ENCODE peak calls at places on chromosomes 4 and X, in five cellular contexts. R, D, H, I and C are unnamed samples.

GRCh38 chr4:151319490-151319889 is 5.9 kb downstream of the SH3D19 start:
- DNase-seq in I (no peak), R (no peak), D (no peak), H (no peak), C (peak; percentile 19)

GRCh38 chrX:10054396-10054795 is 87.2 kb downstream of the CLDN34 start:
- DNase-seq in R (no peak), I (no peak), H (no peak), D (no peak), C (no peak)

GRCh38 chr4:124711469-124712416 is 789 bp downstream of the ANKRD50 start:
- DNase-seq in I (peak; percentile 57), D (peak; percentile 41), R (peak; percentile 79), H (peak; percentile 90), C (no peak)

GRCh38 chr4:88021824-88022223 is 14.4 kb downstream of the PKD2 start:
- DNase-seq in D (no peak), I (no peak), R (peak; percentile 51), H (no peak), C (no peak)

GRCh38 chr4:113442821-113443220 is 318.7 kb downstream of the CAMK2D start:
- DNase-seq in D (no peak), I (no peak), H (no peak), R (no peak), C (no peak)

GRCh38 chr4:53558061-53558801 is 33.1 kb downstream of the LNX1 start:
- DNase-seq in R (peak; percentile 41), D (no peak), I (no peak), H (peak; percentile 64), C (no peak)

GRCh38 chrX:139086243-139086642 is 374.7 kb upstream of the FGF13 start:
- DNase-seq in R (no peak), D (no peak), I (no peak), H (no peak), C (no peak)

GRCh38 chr4:38140643-38141203 is 180.5 kb downstream of the PTTG2 start:
- DNase-seq in D (peak; percentile 77), R (no peak), H (no peak), I (no peak), C (no peak)

GRCh38 chrX:3743821-3744439 is 30.5 kb upstream of the PRKX start:
- DNase-seq in H (no peak), I (no peak), R (no peak), D (no peak), C (no peak)

GRCh38 chrX:100316987-100317386 is 93.1 kb downstream of the PCDH19 start:
- DNase-seq in D (no peak), R (no peak), H (no peak), I (no peak), C (no peak)

GRCh38 chrX:65587616-65588526 is 53.3 kb upstream of the LAS1L start:
- DNase-seq in D (no peak), I (no peak), H (no peak), R (peak; percentile 49), C (no peak)

GRCh38 chrX:105820247-105820646 is 2.1 kb upstream of the NRK start:
- DNase-seq in D (no peak), H (peak; percentile 55), R (no peak), I (no peak), C (no peak)

GRCh38 chr4:112296949-112297483 is at the start of gene ALPK1:
- DNase-seq in R (peak; percentile 94), H (no peak), D (peak; percentile 33), I (peak; percentile 62), C (peak; percentile 83)

GRCh38 chr4:17769406-17770174 is 11.8 kb downstream of the FAM184B start:
- DNase-seq in H (no peak), D (no peak), I (no peak), R (no peak), C (no peak)

GRCh38 chrX:71017396-71017939 is 50.7 kb downstream of the SNX12 start:
- DNase-seq in D (no peak), I (no peak), R (peak; percentile 4), H (no peak), C (no peak)

GRCh38 chr4:184383497-184384055 is 90.8 kb downstream of the IRF2 start:
- DNase-seq in H (peak; percentile 20), D (peak; percentile 27), R (peak; percentile 99), I (peak; percentile 47), C (no peak)

DNA sequence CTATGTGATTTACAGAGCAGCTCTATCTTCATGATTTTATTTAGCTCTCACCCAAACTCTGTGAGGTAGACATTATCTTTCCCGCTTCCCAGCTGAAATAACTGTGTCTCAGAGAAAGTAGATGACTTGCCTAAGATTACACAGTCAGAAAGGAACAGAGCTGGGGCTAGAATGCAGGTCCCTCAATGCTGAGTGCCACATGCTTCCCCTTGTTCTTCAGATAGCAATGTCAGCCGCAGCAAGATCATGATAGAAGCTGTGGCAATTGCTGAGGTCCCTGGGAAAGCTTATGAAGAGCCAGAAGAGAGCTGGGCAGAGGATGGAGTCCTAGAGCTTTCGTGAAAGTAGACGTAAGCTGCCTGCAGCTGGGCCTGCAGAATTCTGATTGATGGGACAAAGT is 11.1 kb upstream of the GABRE start:
- DNase-seq in H (no peak), I (no peak), R (no peak), D (no peak), C (no peak)
- H3K9ac ChIP-seq in H (no peak overlapping the region), I (no peak overlapping the region), R (no peak overlapping the region), D (peak overlapping the region; percentile 43), C (no peak overlapping the region)

GRCh38 chr4:5890063-5890727 is 2.7 kb downstream of the CRMP1 start:
- DNase-seq in H (peak; percentile 96), D (no peak), I (no peak), R (peak; percentile 30), C (no peak)
- H3K9ac ChIP-seq in H (no peak overlapping the region), D (no peak overlapping the region), I (no peak overlapping the region), R (no peak overlapping the region), C (no peak overlapping the region)

DNA sequence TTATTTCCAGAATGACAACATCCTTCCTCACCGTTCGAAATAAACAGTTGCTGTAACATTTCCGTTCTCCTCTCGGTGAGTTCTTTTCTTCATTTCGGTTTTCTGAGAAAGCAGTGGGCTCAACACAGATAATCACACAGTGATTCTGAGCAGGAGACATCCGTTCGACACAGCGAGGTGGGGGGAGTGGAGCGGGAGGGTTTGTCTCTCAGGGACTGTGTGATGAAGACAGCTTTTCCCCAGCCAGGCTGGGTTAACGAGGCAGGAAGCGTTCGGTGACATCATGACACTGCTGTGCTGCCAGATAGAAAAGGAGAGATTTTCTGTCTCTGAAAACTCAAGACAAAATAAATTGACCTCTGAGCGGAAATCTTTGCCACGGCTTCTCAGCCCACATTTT is 119.3 kb downstream of the CRLF2 start:
- DNase-seq in H (no peak), I (no peak), R (no peak), D (no peak), C (no peak)
- H3K9ac ChIP-seq in H (no peak overlapping the region), I (no peak overlapping the region), R (no peak overlapping the region), D (no peak overlapping the region), C (no peak overlapping the region)

GRCh38 chr4:5044341-5044740 is 6.9 kb upstream of the STK32B start:
- DNase-seq in D (no peak), I (no peak), H (no peak), R (no peak), C (no peak)

GRCh38 chr4:5041609-5042234 is 9.6 kb upstream of the STK32B start:
- DNase-seq in R (no peak), H (no peak), D (no peak), I (no peak), C (no peak)

GRCh38 chr4:5045099-5045498 is 6.2 kb upstream of the STK32B start:
- DNase-seq in D (no peak), H (no peak), R (no peak), I (no peak), C (no peak)

GRCh38 chr4:5040839-5041238 is 10.4 kb upstream of the STK32B start:
- DNase-seq in R (no peak), I (no peak), D (no peak), H (no peak), C (no peak)

DNA sequence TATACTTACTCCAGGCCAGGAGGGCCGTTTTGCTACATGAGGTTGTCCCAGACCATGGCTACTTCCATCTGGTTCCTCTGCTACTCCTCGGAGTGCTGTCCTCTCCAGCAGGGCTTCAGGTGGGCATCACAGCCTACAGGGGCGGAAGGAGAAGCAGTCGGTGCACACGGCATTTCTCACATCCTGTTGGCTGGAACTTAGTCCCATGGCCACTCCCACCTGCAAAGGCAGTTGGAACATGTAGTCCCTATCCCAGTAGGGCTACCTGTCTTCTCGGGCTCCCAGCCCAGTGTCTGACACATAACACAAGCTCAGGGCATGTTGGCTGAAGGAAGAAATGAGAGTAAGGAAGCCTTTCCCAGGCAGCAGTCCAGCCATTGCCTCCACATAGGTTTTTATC is 7.7 kb upstream of the STK32B start:
- DNase-seq in I (no peak), R (no peak), H (peak; percentile 64), D (no peak), C (no peak)
- H3K9ac ChIP-seq in I (no peak overlapping the region), R (no peak overlapping the region), H (no peak overlapping the region), D (no peak overlapping the region), C (no peak overlapping the region)